ENCODE peak calls at places on chromosomes 6 and 20, in four cellular contexts. One of them, this sample, is unnamed.

GRCh38 chr20:63858393-63859165 is 2.7 kb upstream of the ABHD16B start:
- DNase-seq in AG04449: no peak
- DNase-seq in stimulated activated naive CD8-positive, alpha-beta T cell treated with anti-CD3 and anti-CD28 coated beads, Interleukin-15, Interleukin-2, amounts not matched to agents 100 U/mL and 50 U/mL, for 24 hours: no peak
- DNase-seq in neural crest cell: no peak
- DNase-seq in this sample: no peak

GRCh38 chr20:32438331-32438858 is 80.3 kb downstream of the ASXL1 start:
- DNase-seq in stimulated activated naive CD8-positive, alpha-beta T cell treated with anti-CD3 and anti-CD28 coated beads, Interleukin-15, Interleukin-2, amounts not matched to agents 100 U/mL and 50 U/mL, for 24 hours: no peak
- DNase-seq in AG04449: no peak
- DNase-seq in neural crest cell: no peak
- DNase-seq in this sample: no peak

GRCh38 chr6:119148102-119148824 is 69.8 kb upstream of the FAM184A start:
- DNase-seq in neural crest cell: peak
- DNase-seq in AG04449: no peak
- DNase-seq in stimulated activated naive CD8-positive, alpha-beta T cell treated with anti-CD3 and anti-CD28 coated beads, Interleukin-15, Interleukin-2, amounts not matched to agents 100 U/mL and 50 U/mL, for 24 hours: peak
- DNase-seq in this sample: no peak

GRCh38 chr6:81820979-81821378 is 68.5 kb upstream of the TENT5A start:
- DNase-seq in neural crest cell: no peak
- DNase-seq in AG04449: no peak
- DNase-seq in stimulated activated naive CD8-positive, alpha-beta T cell treated with anti-CD3 and anti-CD28 coated beads, Interleukin-15, Interleukin-2, amounts not matched to agents 100 U/mL and 50 U/mL, for 24 hours: no peak
- DNase-seq in this sample: no peak

GRCh38 chr6:106782524-106783265 is 153.3 kb downstream of the QRSL1 start:
- DNase-seq in AG04449: no peak
- DNase-seq in stimulated activated naive CD8-positive, alpha-beta T cell treated with anti-CD3 and anti-CD28 coated beads, Interleukin-15, Interleukin-2, amounts not matched to agents 100 U/mL and 50 U/mL, for 24 hours: no peak
- DNase-seq in neural crest cell: no peak
- DNase-seq in this sample: no peak

GRCh38 chr6:42113929-42114636 is 28.3 kb downstream of the C6orf132 start:
- DNase-seq in neural crest cell: no peak
- DNase-seq in stimulated activated naive CD8-positive, alpha-beta T cell treated with anti-CD3 and anti-CD28 coated beads, Interleukin-15, Interleukin-2, amounts not matched to agents 100 U/mL and 50 U/mL, for 24 hours: no peak
- DNase-seq in AG04449: no peak
- DNase-seq in this sample: no peak

GRCh38 chr6:45709834-45710233 is 305.8 kb downstream of the CLIC5 start:
- DNase-seq in neural crest cell: no peak
- DNase-seq in stimulated activated naive CD8-positive, alpha-beta T cell treated with anti-CD3 and anti-CD28 coated beads, Interleukin-15, Interleukin-2, amounts not matched to agents 100 U/mL and 50 U/mL, for 24 hours: no peak
- DNase-seq in AG04449: no peak
- DNase-seq in this sample: peak

GRCh38 chr6:4640139-4640538 is 136.1 kb upstream of the CDYL start:
- DNase-seq in neural crest cell: no peak
- DNase-seq in stimulated activated naive CD8-positive, alpha-beta T cell treated with anti-CD3 and anti-CD28 coated beads, Interleukin-15, Interleukin-2, amounts not matched to agents 100 U/mL and 50 U/mL, for 24 hours: no peak
- DNase-seq in AG04449: no peak
- DNase-seq in this sample: no peak

GRCh38 chr20:59525500-59526241 is 78.7 kb upstream of the PHACTR3 start:
- DNase-seq in AG04449: no peak
- DNase-seq in neural crest cell: peak
- DNase-seq in stimulated activated naive CD8-positive, alpha-beta T cell treated with anti-CD3 and anti-CD28 coated beads, Interleukin-15, Interleukin-2, amounts not matched to agents 100 U/mL and 50 U/mL, for 24 hours: peak
- DNase-seq in this sample: no peak

GRCh38 chr20:52965380-52965779 is 6.8 kb upstream of the TSHZ2 start:
- DNase-seq in neural crest cell: no peak
- DNase-seq in stimulated activated naive CD8-positive, alpha-beta T cell treated with anti-CD3 and anti-CD28 coated beads, Interleukin-15, Interleukin-2, amounts not matched to agents 100 U/mL and 50 U/mL, for 24 hours: no peak
- DNase-seq in AG04449: no peak
- DNase-seq in this sample: no peak

GRCh38 chr6:7243188-7243942 is 69.6 kb downstream of the SSR1 start:
- DNase-seq in neural crest cell: peak
- DNase-seq in stimulated activated naive CD8-positive, alpha-beta T cell treated with anti-CD3 and anti-CD28 coated beads, Interleukin-15, Interleukin-2, amounts not matched to agents 100 U/mL and 50 U/mL, for 24 hours: peak
- DNase-seq in AG04449: no peak
- DNase-seq in this sample: peak

GRCh38 chr20:16747291-16747811 is 807 bp upstream of the OTOR start:
- DNase-seq in AG04449: no peak
- DNase-seq in neural crest cell: no peak
- DNase-seq in stimulated activated naive CD8-positive, alpha-beta T cell treated with anti-CD3 and anti-CD28 coated beads, Interleukin-15, Interleukin-2, amounts not matched to agents 100 U/mL and 50 U/mL, for 24 hours: no peak
- DNase-seq in this sample: no peak

GRCh38 chr6:140193269-140193668 is 818.8 kb upstream of the CITED2 start:
- DNase-seq in neural crest cell: no peak
- DNase-seq in stimulated activated naive CD8-positive, alpha-beta T cell treated with anti-CD3 and anti-CD28 coated beads, Interleukin-15, Interleukin-2, amounts not matched to agents 100 U/mL and 50 U/mL, for 24 hours: no peak
- DNase-seq in AG04449: no peak
- DNase-seq in this sample: no peak

GRCh38 chr6:40485795-40486194 is 101.4 kb downstream of the LRFN2 start:
- DNase-seq in stimulated activated naive CD8-positive, alpha-beta T cell treated with anti-CD3 and anti-CD28 coated beads, Interleukin-15, Interleukin-2, amounts not matched to agents 100 U/mL and 50 U/mL, for 24 hours: no peak
- DNase-seq in AG04449: no peak
- DNase-seq in neural crest cell: no peak
- DNase-seq in this sample: no peak

GRCh38 chr6:167799033-167799933 is 27.4 kb upstream of the AFDN start:
- DNase-seq in stimulated activated naive CD8-positive, alpha-beta T cell treated with anti-CD3 and anti-CD28 coated beads, Interleukin-15, Interleukin-2, amounts not matched to agents 100 U/mL and 50 U/mL, for 24 hours: no peak
- DNase-seq in AG04449: no peak
- DNase-seq in neural crest cell: no peak
- DNase-seq in this sample: no peak

GRCh38 chr6:125773387-125774341 is 17.1 kb upstream of the NCOA7 start:
- DNase-seq in neural crest cell: no peak
- DNase-seq in AG04449: no peak
- DNase-seq in stimulated activated naive CD8-positive, alpha-beta T cell treated with anti-CD3 and anti-CD28 coated beads, Interleukin-15, Interleukin-2, amounts not matched to agents 100 U/mL and 50 U/mL, for 24 hours: no peak
- DNase-seq in this sample: no peak

GRCh38 chr20:60718743-60719142 is 533.3 kb upstream of the CDH4 start:
- DNase-seq in AG04449: no peak
- DNase-seq in neural crest cell: no peak
- DNase-seq in stimulated activated naive CD8-positive, alpha-beta T cell treated with anti-CD3 and anti-CD28 coated beads, Interleukin-15, Interleukin-2, amounts not matched to agents 100 U/mL and 50 U/mL, for 24 hours: no peak
- DNase-seq in this sample: no peak

GRCh38 chr6:131317516-131317915 is 182.2 kb downstream of the AKAP7 start:
- DNase-seq in stimulated activated naive CD8-positive, alpha-beta T cell treated with anti-CD3 and anti-CD28 coated beads, Interleukin-15, Interleukin-2, amounts not matched to agents 100 U/mL and 50 U/mL, for 24 hours: no peak
- DNase-seq in neural crest cell: no peak
- DNase-seq in AG04449: no peak
- DNase-seq in this sample: no peak

GRCh38 chr20:14861028-14861699 is 523.8 kb upstream of the FLRT3 start:
- DNase-seq in AG04449: no peak
- DNase-seq in neural crest cell: no peak
- DNase-seq in stimulated activated naive CD8-positive, alpha-beta T cell treated with anti-CD3 and anti-CD28 coated beads, Interleukin-15, Interleukin-2, amounts not matched to agents 100 U/mL and 50 U/mL, for 24 hours: no peak
- DNase-seq in this sample: no peak

GRCh38 chr6:20366082-20366834 is 35.4 kb upstream of the E2F3 start:
- DNase-seq in neural crest cell: no peak
- DNase-seq in AG04449: no peak
- DNase-seq in stimulated activated naive CD8-positive, alpha-beta T cell treated with anti-CD3 and anti-CD28 coated beads, Interleukin-15, Interleukin-2, amounts not matched to agents 100 U/mL and 50 U/mL, for 24 hours: peak
- DNase-seq in this sample: peak

GRCh38 chr6:136326038-136326561 is 36.5 kb upstream of the BCLAF1 start:
- DNase-seq in stimulated activated naive CD8-positive, alpha-beta T cell treated with anti-CD3 and anti-CD28 coated beads, Interleukin-15, Interleukin-2, amounts not matched to agents 100 U/mL and 50 U/mL, for 24 hours: no peak
- DNase-seq in neural crest cell: no peak
- DNase-seq in AG04449: no peak
- DNase-seq in this sample: no peak

GRCh38 chr6:84652356-84653026 is 111.9 kb downstream of the TBX18 start:
- DNase-seq in AG04449: peak
- DNase-seq in neural crest cell: no peak
- DNase-seq in stimulated activated naive CD8-positive, alpha-beta T cell treated with anti-CD3 and anti-CD28 coated beads, Interleukin-15, Interleukin-2, amounts not matched to agents 100 U/mL and 50 U/mL, for 24 hours: no peak
- DNase-seq in this sample: no peak

GRCh38 chr20:51457281-51457932 is 85.1 kb downstream of the NFATC2 start:
- DNase-seq in neural crest cell: no peak
- DNase-seq in stimulated activated naive CD8-positive, alpha-beta T cell treated with anti-CD3 and anti-CD28 coated beads, Interleukin-15, Interleukin-2, amounts not matched to agents 100 U/mL and 50 U/mL, for 24 hours: peak
- DNase-seq in AG04449: no peak
- DNase-seq in this sample: no peak

GRCh38 chr6:146470091-146470770 is 73.4 kb upstream of the RAB32 start:
- DNase-seq in AG04449: no peak
- DNase-seq in neural crest cell: no peak
- DNase-seq in stimulated activated naive CD8-positive, alpha-beta T cell treated with anti-CD3 and anti-CD28 coated beads, Interleukin-15, Interleukin-2, amounts not matched to agents 100 U/mL and 50 U/mL, for 24 hours: no peak
- DNase-seq in this sample: no peak

GRCh38 chr20:22861231-22861980 is 173.7 kb upstream of the SSTR4 start:
- DNase-seq in neural crest cell: no peak
- DNase-seq in stimulated activated naive CD8-positive, alpha-beta T cell treated with anti-CD3 and anti-CD28 coated beads, Interleukin-15, Interleukin-2, amounts not matched to agents 100 U/mL and 50 U/mL, for 24 hours: no peak
- DNase-seq in AG04449: peak
- DNase-seq in this sample: no peak

GRCh38 chr20:16615199-16615598 is 42.0 kb upstream of the KIF16B start:
- DNase-seq in AG04449: peak
- DNase-seq in neural crest cell: no peak
- DNase-seq in stimulated activated naive CD8-positive, alpha-beta T cell treated with anti-CD3 and anti-CD28 coated beads, Interleukin-15, Interleukin-2, amounts not matched to agents 100 U/mL and 50 U/mL, for 24 hours: no peak
- DNase-seq in this sample: no peak

GRCh38 chr20:3470627-3471396 is at the start of gene ATRN:
- DNase-seq in AG04449: peak
- DNase-seq in neural crest cell: peak
- DNase-seq in stimulated activated naive CD8-positive, alpha-beta T cell treated with anti-CD3 and anti-CD28 coated beads, Interleukin-15, Interleukin-2, amounts not matched to agents 100 U/mL and 50 U/mL, for 24 hours: peak
- DNase-seq in this sample: peak

GRCh38 chr6:3370361-3371221 is 86.3 kb downstream of the SLC22A23 start:
- DNase-seq in neural crest cell: no peak
- DNase-seq in stimulated activated naive CD8-positive, alpha-beta T cell treated with anti-CD3 and anti-CD28 coated beads, Interleukin-15, Interleukin-2, amounts not matched to agents 100 U/mL and 50 U/mL, for 24 hours: no peak
- DNase-seq in AG04449: no peak
- DNase-seq in this sample: no peak

GRCh38 chr20:62103508-62104233 is 18.6 kb upstream of the LSM14B start:
- DNase-seq in neural crest cell: no peak
- DNase-seq in AG04449: no peak
- DNase-seq in stimulated activated naive CD8-positive, alpha-beta T cell treated with anti-CD3 and anti-CD28 coated beads, Interleukin-15, Interleukin-2, amounts not matched to agents 100 U/mL and 50 U/mL, for 24 hours: no peak
- DNase-seq in this sample: no peak

GRCh38 chr6:101302593-101302992 is 90.9 kb upstream of the GRIK2 start:
- DNase-seq in stimulated activated naive CD8-positive, alpha-beta T cell treated with anti-CD3 and anti-CD28 coated beads, Interleukin-15, Interleukin-2, amounts not matched to agents 100 U/mL and 50 U/mL, for 24 hours: no peak
- DNase-seq in AG04449: no peak
- DNase-seq in neural crest cell: no peak
- DNase-seq in this sample: no peak

GRCh38 chr6:36444470-36444869 is 1.7 kb downstream of the KCTD20 start:
- DNase-seq in stimulated activated naive CD8-positive, alpha-beta T cell treated with anti-CD3 and anti-CD28 coated beads, Interleukin-15, Interleukin-2, amounts not matched to agents 100 U/mL and 50 U/mL, for 24 hours: no peak
- DNase-seq in AG04449: no peak
- DNase-seq in neural crest cell: no peak
- DNase-seq in this sample: no peak

This sample was measured in activated T-helper 1 cell treated with anti-CD3 and anti-CD28 coated beads, Interleukin-12 subunit alpha, Interleukin-12 subunit beta, Interleukin-2, Interleukin-4 antibody, amounts not matched to agents 30 ng/mL and 10 ng/mL and 1 ng/mL, durations not matched to agents 14 hours and 24 hours and 36 hours.